ENCODE peak calls at places on chromosome 2, in six cellular contexts. V, Y, P, O, D and R are unnamed samples.

GRCh38 chr2:62304429-62305417 is 108.8 kb downstream of the B3GNT2 start:
- DNase-seq in O (no peak), Y (peak; percentile 86), D (peak; percentile 21), P (no peak), V (peak; percentile 97), R (peak; percentile 28)

GRCh38 chr2:236654496-236654895 is 84.9 kb downstream of the ACKR3 start:
- DNase-seq in V (no peak), Y (no peak), O (no peak), D (no peak), P (no peak), R (no peak)

GRCh38 chr2:16240459-16240858 is 300.1 kb downstream of the MYCN start:
- DNase-seq in O (peak; percentile 15), V (no peak), D (no peak), P (no peak), Y (no peak), R (no peak)

GRCh38 chr2:239522740-239523119 is 121.9 kb upstream of the HDAC4 start:
- DNase-seq in P (no peak), Y (no peak), D (no peak), V (no peak), O (no peak), R (no peak)

GRCh38 chr2:235170536-235171510 is 219.0 kb downstream of the SH3BP4 start:
- DNase-seq in P (peak; percentile 32), O (no peak), Y (no peak), D (no peak), V (peak; percentile 64), R (peak; percentile 95)

GRCh38 chr2:174259981-174260380 is 11.6 kb upstream of the OLA1 start:
- DNase-seq in O (no peak), Y (no peak), D (no peak), P (no peak), V (peak; percentile 88), R (peak; percentile 78)

GRCh38 chr2:73896362-73897239 is 3.8 kb downstream of the ACTG2 start:
- DNase-seq in P (no peak), O (no peak), D (no peak), V (peak; percentile 60), Y (no peak), R (peak; percentile 93)

GRCh38 chr2:18373664-18374063 is 186.8 kb downstream of the RDH14 start:
- DNase-seq in Y (no peak), V (peak; percentile 39), O (no peak), D (no peak), P (no peak), R (no peak)

GRCh38 chr2:28399289-28399688 is 6.6 kb downstream of the FOSL2 start:
- DNase-seq in V (no peak), O (no peak), D (no peak), P (no peak), Y (no peak), R (no peak)

GRCh38 chr2:231386446-231386845 is 9.1 kb upstream of the B3GNT7 start:
- DNase-seq in V (peak; percentile 24), O (no peak), P (no peak), D (no peak), Y (no peak), R (peak; percentile 83)

GRCh38 chr2:232568161-232568560 is 17.7 kb downstream of the EIF4E2 start:
- DNase-seq in D (no peak), Y (no peak), V (peak; percentile 70), P (no peak), O (no peak), R (peak; percentile 98)

GRCh38 chr2:46967990-46968647 is 52.5 kb upstream of the MCFD2 start:
- DNase-seq in D (no peak), O (no peak), Y (no peak), V (peak; percentile 97), P (no peak), R (peak; percentile 99)